ENCODE peak calls at places on chromosomes 12 and 14, in five cellular contexts. One of them, this sample, is unnamed.

GRCh38 chr12:59041241-59042121 is 121.2 kb upstream of the LRIG3 start:
- DNase-seq in NCI-H2081: no peak
- DNase-seq in Calu3: peak; percentile 51
- DNase-seq in H54: no peak
- DNase-seq in lung microvascular endothelial cell: peak; percentile 89
- DNase-seq in this sample: peak; percentile 79

GRCh38 chr12:67647547-67648305 is 819 bp upstream of the DYRK2 start:
- DNase-seq in H54: peak; percentile 86
- DNase-seq in NCI-H2081: peak; percentile 86
- DNase-seq in Calu3: peak; percentile 87
- DNase-seq in lung microvascular endothelial cell: peak; percentile 88
- DNase-seq in this sample: peak; percentile 46

GRCh38 chr14:55127491-55127951 is 1.5 kb upstream of the LGALS3 start:
- DNase-seq in lung microvascular endothelial cell: no peak
- DNase-seq in NCI-H2081: no peak
- DNase-seq in Calu3: peak; percentile 63
- DNase-seq in H54: peak; percentile 70
- DNase-seq in this sample: no peak

GRCh38 chr14:65639216-65639615 is 226.7 kb downstream of the FUT8 start:
- DNase-seq in lung microvascular endothelial cell: peak; percentile 68
- DNase-seq in NCI-H2081: no peak
- DNase-seq in H54: no peak
- DNase-seq in Calu3: no peak
- DNase-seq in this sample: no peak

GRCh38 chr12:31600252-31600651 is 9.3 kb upstream of the DENND5B start:
- DNase-seq in Calu3: no peak
- DNase-seq in H54: no peak
- DNase-seq in lung microvascular endothelial cell: peak; percentile 15
- DNase-seq in NCI-H2081: no peak
- DNase-seq in this sample: no peak

GRCh38 chr12:114625294-114625851 is 58.6 kb downstream of the TBX3 start:
- DNase-seq in NCI-H2081: no peak
- DNase-seq in Calu3: peak; percentile 45
- DNase-seq in lung microvascular endothelial cell: peak; percentile 67
- DNase-seq in H54: peak; percentile 33
- DNase-seq in this sample: peak; percentile 8

GRCh38 chr14:31291210-31291609 is 83.6 kb upstream of the HECTD1 start:
- DNase-seq in Calu3: no peak
- DNase-seq in lung microvascular endothelial cell: no peak
- DNase-seq in H54: no peak
- DNase-seq in NCI-H2081: no peak
- DNase-seq in this sample: no peak

GRCh38 chr14:71799831-71800230 is 132.4 kb upstream of the RGS6 start:
- DNase-seq in Calu3: no peak
- DNase-seq in NCI-H2081: no peak
- DNase-seq in lung microvascular endothelial cell: no peak
- DNase-seq in H54: no peak
- DNase-seq in this sample: no peak

GRCh38 chr12:59724011-59724703 is 128.3 kb downstream of the SLC16A7 start:
- DNase-seq in NCI-H2081: no peak
- DNase-seq in lung microvascular endothelial cell: no peak
- DNase-seq in Calu3: no peak
- DNase-seq in H54: no peak
- DNase-seq in this sample: no peak

This sample was measured in SW 1271.